ENCODE peak calls at places on chromosome 16, in seven cellular contexts. N, I, U, P, T, V and S are unnamed samples.

GRCh38 chr16:13945734-13946490 is 26.0 kb downstream of the ERCC4 start:
- DNase-seq in V (no peak), N (no peak), I (no peak), T (no peak), U (no peak), P (no peak), S (no peak)

GRCh38 chr16:22161999-22162657 is at the start of gene SDR42E2:
- DNase-seq in I (no peak), T (no peak), P (peak; percentile 89), N (peak; percentile 21), V (peak; percentile 73), U (no peak), S (no peak)

GRCh38 chr16:56422896-56423441 is 2.4 kb downstream of the AMFR start:
- DNase-seq in V (peak; percentile 52), U (no peak), N (no peak), I (no peak), P (no peak), T (peak; percentile 67), S (no peak)

GRCh38 chr16:48365030-48365600 is 20.1 kb downstream of the SIAH1 start:
- DNase-seq in P (no peak), T (no peak), I (peak; percentile 23), U (no peak), N (peak; percentile 37), V (no peak), S (no peak)

GRCh38 chr16:2146739-2147138 is 1.7 kb upstream of the RAB26 start:
- DNase-seq in T (no peak), U (no peak), I (no peak), V (no peak), P (peak; percentile 9), N (no peak), S (no peak)

GRCh38 chr16:68434654-68435210 is 13.6 kb downstream of the SMPD3 start:
- DNase-seq in T (no peak), V (no peak), P (no peak), N (peak; percentile 15), I (no peak), U (no peak), S (no peak)

GRCh38 chr16:64450170-64450569 is 671.7 kb downstream of the CDH11 start:
- DNase-seq in T (no peak), U (no peak), I (peak; percentile 82), V (no peak), N (no peak), P (no peak), S (no peak)

GRCh38 chr16:87847467-87847784 is 21.9 kb downstream of the SLC7A5 start:
- DNase-seq in I (no peak), U (no peak), P (no peak), N (no peak), V (no peak), T (no peak), S (no peak)

GRCh38 chr16:68960910-68961309 is 117.6 kb downstream of the TANGO6 start:
- DNase-seq in V (no peak), U (no peak), I (no peak), P (no peak), N (no peak), T (no peak), S (no peak)

GRCh38 chr16:27317320-27317719 is 3.5 kb downstream of the IL4R start:
- DNase-seq in I (no peak), P (no peak), U (no peak), T (no peak), N (peak; percentile 90), V (no peak), S (peak; percentile 54)

GRCh38 chr16:83669456-83669855 is 138.3 kb upstream of the HSBP1 start:
- DNase-seq in T (no peak), P (no peak), N (no peak), V (no peak), U (no peak), I (no peak), S (no peak)

GRCh38 chr16:11098601-11099377 is 154.4 kb downstream of the CLEC16A start:
- DNase-seq in T (no peak), U (no peak), P (no peak), V (no peak), I (no peak), N (no peak), S (no peak)

GRCh38 chr16:86762035-86762550 is 183.7 kb downstream of the FOXL1 start:
- DNase-seq in I (no peak), U (no peak), N (no peak), T (no peak), V (no peak), P (no peak), S (no peak)

DNA sequence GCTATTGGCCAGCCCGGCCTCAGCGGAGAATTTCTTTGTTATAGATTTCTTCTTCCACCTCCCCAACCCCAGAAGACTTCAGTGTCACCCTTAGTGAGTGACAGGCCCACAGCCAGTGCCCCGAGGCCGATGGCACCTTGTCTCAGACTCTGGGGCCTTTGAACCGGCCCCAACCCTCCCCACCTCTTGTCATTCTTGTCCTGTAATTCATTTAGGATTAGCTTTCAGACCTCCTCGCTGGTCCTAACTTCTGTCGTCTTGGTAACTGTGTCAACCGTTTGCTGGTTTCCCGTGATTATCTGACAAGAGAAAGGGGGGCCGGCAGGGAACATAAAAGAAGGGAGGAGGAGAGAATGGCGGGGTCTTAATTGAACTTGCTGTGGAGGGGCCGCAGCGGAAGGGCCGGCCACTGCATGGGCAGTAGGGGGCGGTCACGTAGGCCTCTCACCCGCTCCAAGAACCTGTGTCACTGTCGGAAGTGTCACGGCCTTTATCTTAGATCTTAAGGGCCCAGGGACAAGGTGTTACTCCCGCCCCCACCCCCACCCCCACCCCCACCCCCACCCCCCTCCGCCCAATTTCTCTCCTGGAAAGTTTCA is 46.5 kb upstream of the GSE1 start:
- DNase-seq in V (peak; percentile 92), T (no peak), P (peak; percentile 71), U (no peak), N (no peak), I (no peak), S (no peak)
- H3K79me2 ChIP-seq in V (no peaks in the 10 kb centered on the region), T (no peaks in the 10 kb centered on the region), P (peaks cover 82% of the 10 kb centered on the region), U (peaks cover 35% of the 10 kb centered on the region), N (peaks cover 22% of the 10 kb centered on the region), I (peaks cover 98% of the 10 kb centered on the region), S (peaks cover 3% of the 10 kb centered on the region)

GRCh38 chr16:50202926-50203624 is 50.0 kb downstream of the TENT4B start:
- DNase-seq in P (no peak), I (peak; percentile 91), N (peak; percentile 82), T (no peak), U (peak; percentile 93), V (no peak), S (no peak)

GRCh38 chr16:50203681-50204080 is 50.6 kb downstream of the TENT4B start:
- DNase-seq in N (no peak), T (no peak), P (no peak), V (no peak), I (no peak), U (no peak), S (no peak)

GRCh38 chr16:50204426-50205108 is 51.5 kb downstream of the TENT4B start:
- DNase-seq in N (peak; percentile 32), I (peak; percentile 69), U (no peak), V (no peak), T (no peak), P (no peak), S (no peak)

GRCh38 chr16:50198802-50199410 is 45.8 kb downstream of the TENT4B start:
- DNase-seq in N (no peak), P (no peak), T (no peak), U (no peak), I (no peak), V (no peak), S (no peak)

DNA sequence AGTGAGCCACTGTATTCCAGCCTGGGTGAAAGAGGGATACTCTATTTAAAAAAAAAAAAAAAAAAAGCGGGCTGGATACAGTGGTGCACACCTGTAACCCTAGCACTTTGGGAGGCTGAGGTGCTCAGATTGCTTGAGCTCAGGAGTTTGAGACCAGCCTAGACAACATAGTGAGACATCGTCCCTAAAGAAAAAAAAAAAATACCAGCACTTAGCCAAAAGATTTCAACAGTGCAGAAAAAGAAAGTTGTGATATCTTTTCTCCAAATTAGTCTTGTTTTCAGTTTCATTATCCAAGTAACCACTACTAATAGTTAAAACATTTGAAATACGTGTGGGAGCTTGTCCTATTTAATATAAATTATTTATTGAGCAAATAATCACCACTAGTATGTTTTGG is 48.7 kb downstream of the TENT4B start:
- DNase-seq in P (no peak), I (no peak), V (no peak), T (no peak), N (no peak), U (no peak), S (no peak)
- H3K4me1 ChIP-seq in P (no peaks in the 10 kb centered on the region), I (peaks cover 44% of the 10 kb centered on the region), V (peaks cover 15% of the 10 kb centered on the region), T (peaks cover 18% of the 10 kb centered on the region), N (peaks cover 42% of the 10 kb centered on the region), U (peaks cover 22% of the 10 kb centered on the region), S (peaks cover 39% of the 10 kb centered on the region)

DNA sequence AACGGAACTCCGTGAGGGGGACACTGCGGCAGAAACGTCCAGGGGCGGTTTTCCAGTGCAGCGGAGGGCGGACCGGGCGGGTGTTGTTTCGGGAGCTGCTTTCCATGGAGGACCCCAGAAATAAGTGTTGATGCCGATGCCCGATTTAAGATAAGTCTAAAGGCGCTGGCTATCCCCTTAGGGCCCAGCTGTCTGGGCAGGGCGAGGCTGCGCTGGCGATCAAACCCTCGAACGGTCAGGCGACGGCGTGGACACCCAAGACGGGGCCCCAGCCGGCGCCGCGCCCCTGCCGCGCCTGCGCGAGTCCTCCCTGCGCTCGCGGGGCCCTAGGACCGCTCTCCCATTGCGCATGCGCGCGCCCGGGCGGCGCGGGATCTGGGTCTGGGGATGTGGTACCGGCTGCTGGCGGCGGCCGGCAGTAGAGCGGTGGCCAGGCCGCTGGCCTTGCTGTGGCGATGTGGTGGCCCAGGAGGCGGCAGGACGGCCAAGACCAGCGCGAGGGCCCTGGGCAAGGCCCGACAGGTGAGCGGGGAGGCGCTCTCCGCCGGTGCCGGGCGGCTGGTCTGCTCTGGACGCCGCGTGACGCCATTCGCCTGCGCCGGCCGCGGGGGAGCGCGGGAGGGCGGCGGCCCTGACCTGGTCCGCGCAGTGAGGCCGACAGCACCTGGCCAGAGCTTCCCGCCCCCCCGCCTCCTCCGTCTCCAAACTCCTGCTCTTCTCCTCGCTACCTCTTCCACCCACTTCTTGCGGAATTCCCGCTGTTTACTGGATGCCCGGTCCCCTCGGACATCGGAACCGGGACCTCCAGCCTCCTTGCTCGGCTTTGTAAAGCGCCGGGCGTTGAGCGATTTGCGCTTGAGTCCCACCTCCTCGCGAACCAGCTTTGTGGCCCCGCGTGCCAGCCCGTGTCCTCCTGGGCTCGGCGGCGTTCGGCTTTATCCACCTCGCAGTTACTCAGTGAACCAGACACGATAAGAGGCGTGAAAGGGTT is 24.0 kb downstream of the DEF8 start:
- DNase-seq in T (peak; percentile 95), U (peak; percentile 89), I (peak; percentile 95), V (peak; percentile 97), N (peak; percentile 87), P (peak; percentile 92), S (peak; percentile 57)
- H3K79me2 ChIP-seq in T (peaks cover 55% of the 10 kb centered on the region), U (peaks cover 48% of the 10 kb centered on the region), I (peaks cover 73% of the 10 kb centered on the region), V (peaks cover 62% of the 10 kb centered on the region), N (peaks cover 65% of the 10 kb centered on the region), P (peaks cover 64% of the 10 kb centered on the region), S (peaks cover 46% of the 10 kb centered on the region)

GRCh38 chr16:29820271-29820701 is at the start of gene MVP:
- DNase-seq in I (peak; percentile 87), T (peak; percentile 72), N (peak; percentile 66), P (no peak), V (no peak), U (peak; percentile 67), S (no peak)

GRCh38 chr16:29819506-29819905 is 756 bp upstream of the MVP start:
- DNase-seq in I (no peak), V (no peak), N (peak; percentile 30), U (no peak), P (no peak), T (no peak), S (no peak)

GRCh38 chr16:29821663-29822115 is 1.4 kb downstream of the MVP start:
- DNase-seq in U (peak; percentile 80), V (no peak), I (peak; percentile 90), P (no peak), N (peak; percentile 68), T (no peak), S (no peak)

GRCh38 chr16:29818082-29818481 is 2.1 kb downstream of the PAGR1 start:
- DNase-seq in V (no peak), U (no peak), N (no peak), I (no peak), T (no peak), P (no peak), S (no peak)

GRCh38 chr16:29820730-29821662 is 734 bp downstream of the MVP start:
- DNase-seq in I (peak; percentile 60), V (no peak), P (no peak), N (peak; percentile 55), T (no peak), U (no peak), S (no peak)
- H3K4me1 ChIP-seq in I (peaks cover 53% of the 10 kb centered on the region), V (peaks cover 18% of the 10 kb centered on the region), P (peaks cover 16% of the 10 kb centered on the region), N (peaks cover 60% of the 10 kb centered on the region), T (peaks cover 47% of the 10 kb centered on the region), U (peaks cover 34% of the 10 kb centered on the region), S (peaks cover 64% of the 10 kb centered on the region)